ENCODE peak calls at places on chromosomes 7 and 10, in six cellular contexts. P, D, Q, R, Y and U are unnamed samples.

GRCh38 chr10:107529350-107529749 is 364.8 kb upstream of the SORCS1 start:
- DNase-seq in Q (no peak), P (no peak), D (no peak), Y (no peak), R (no peak), U (no peak)

GRCh38 chr7:19413444-19413965 is 268.3 kb upstream of the FERD3L start:
- DNase-seq in R (no peak), Y (peak; percentile 37), P (peak; percentile 60), D (no peak), Q (no peak), U (no peak)

GRCh38 chr7:157654350-157654749 is 317.5 kb downstream of the DNAJB6 start:
- DNase-seq in Q (no peak), D (no peak), R (no peak), P (no peak), Y (no peak), U (no peak)

GRCh38 chr10:131041361-131041916 is 270.1 kb downstream of the TCERG1L start:
- DNase-seq in Q (no peak), P (no peak), D (no peak), Y (no peak), R (no peak), U (no peak)

GRCh38 chr7:108517951-108518350 is 8.0 kb downstream of the PNPLA8 start:
- DNase-seq in R (no peak), Q (no peak), P (no peak), Y (no peak), D (no peak), U (no peak)

GRCh38 chr10:88542522-88542921 is 40.6 kb downstream of the RNLS start:
- DNase-seq in D (no peak), P (peak; percentile 47), Q (no peak), Y (peak; percentile 30), R (no peak), U (no peak)

GRCh38 chr10:71449026-71449425 is 52.3 kb downstream of the CDH23 start:
- DNase-seq in Y (no peak), D (no peak), P (no peak), R (no peak), Q (no peak), U (no peak)

GRCh38 chr7:80770675-80771081 is 132.2 kb downstream of the CD36 start:
- DNase-seq in D (no peak), Q (no peak), Y (peak; percentile 8), P (peak; percentile 50), R (no peak), U (no peak)

GRCh38 chr7:151663382-151664100 is 143.8 kb upstream of the RHEB start:
- DNase-seq in Y (no peak), P (no peak), R (no peak), D (no peak), Q (peak; percentile 75), U (no peak)

GRCh38 chr7:20562461-20562860 is 53.0 kb upstream of the ABCB5 start:
- DNase-seq in Q (no peak), D (peak; percentile 74), Y (no peak), P (peak; percentile 36), R (no peak), U (no peak)

GRCh38 chr7:135510603-135511183 is 791 bp upstream of the CNOT4 start:
- DNase-seq in R (peak; percentile 20), Y (peak; percentile 40), D (no peak), Q (peak; percentile 72), P (no peak), U (no peak)

GRCh38 chr7:35004531-35005096 is 32.7 kb downstream of the DPY19L1 start:
- DNase-seq in R (no peak), P (peak; percentile 29), Q (peak; percentile 20), Y (peak; percentile 48), D (no peak), U (peak; percentile 53)

GRCh38 chr10:122875843-122876492 is 3.4 kb downstream of the FAM24B start:
- DNase-seq in R (no peak), P (no peak), Y (no peak), D (no peak), Q (no peak), U (no peak)

GRCh38 chr7:113015038-113015645 is 71.5 kb downstream of the GPR85 start:
- DNase-seq in P (peak; percentile 18), Q (peak; percentile 66), D (peak; percentile 27), Y (peak; percentile 27), R (peak; percentile 46), U (no peak)

GRCh38 chr10:32953277-32953927 is 4.6 kb downstream of the ITGB1 start:
- DNase-seq in Q (no peak), R (no peak), P (no peak), D (peak; percentile 28), Y (no peak), U (no peak)

GRCh38 chr7:92778972-92779371 is 57.4 kb downstream of the CDK6 start:
- DNase-seq in R (no peak), D (peak; percentile 32), Y (peak; percentile 64), P (peak; percentile 79), Q (peak; percentile 89), U (no peak)

GRCh38 chr10:50651808-50652207 is 28.1 kb upstream of the SGMS1 start:
- DNase-seq in R (no peak), Y (peak; percentile 7), P (no peak), D (no peak), Q (no peak), U (no peak)

GRCh38 chr10:50648935-50649227 is 25.1 kb upstream of the SGMS1 start:
- DNase-seq in R (no peak), Y (no peak), Q (no peak), D (no peak), P (no peak), U (no peak)

GRCh38 chr10:50653758-50654157 is 30.0 kb upstream of the SGMS1 start:
- DNase-seq in D (no peak), P (no peak), Y (no peak), R (no peak), Q (no peak), U (no peak)

GRCh38 chr10:50650481-50650880 is 26.7 kb upstream of the SGMS1 start:
- DNase-seq in Y (no peak), R (no peak), P (no peak), D (no peak), Q (no peak), U (no peak)

DNA sequence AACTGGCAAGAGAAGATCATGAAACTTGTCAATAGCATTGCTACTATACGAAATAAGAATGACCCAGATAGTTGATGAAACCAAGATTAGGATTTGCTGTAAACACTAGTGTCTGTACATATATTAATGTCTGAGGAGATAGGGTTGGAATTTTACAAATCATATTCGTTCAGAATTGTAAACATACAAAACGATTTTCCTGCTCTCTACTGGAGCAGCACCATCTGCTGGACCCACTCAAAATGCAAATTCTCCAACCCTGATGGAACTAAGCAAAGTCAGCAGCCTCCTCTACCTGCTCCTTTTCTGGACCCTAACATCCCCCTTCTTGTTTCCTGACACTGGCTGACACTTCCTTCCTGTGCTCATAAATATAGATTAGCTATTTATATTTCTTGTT is 29.4 kb upstream of the SGMS1 start:
- DNase-seq in Q (peak; percentile 58), P (peak; percentile 23), Y (peak; percentile 28), D (peak; percentile 9), R (peak; percentile 26), U (no peak)
- H3K4me2 ChIP-seq in Q (no peak overlapping the region), P (no peak overlapping the region), Y (no peak overlapping the region), D (no peak overlapping the region), R (no peak overlapping the region), U (no peak overlapping the region)

GRCh38 chr7:63029207-63029522 is 969.5 kb upstream of the ZNF722 start:
- DNase-seq in Q (no peak), P (no peak), Y (no peak), R (no peak), D (no peak), U (no peak)
- H3K9me3 ChIP-seq in Q (no peaks in the 10 kb centered on the region), P (no peaks in the 10 kb centered on the region), Y (peaks cover 26% of the 10 kb centered on the region), R (peaks cover 6% of the 10 kb centered on the region), D (peaks cover 29% of the 10 kb centered on the region), U (no peaks in the 10 kb centered on the region)

GRCh38 chr7:143040209-143040710 is 11.9 kb upstream of the OR6V1 start:
- DNase-seq in Y (no peak), D (no peak), R (peak; percentile 19), Q (no peak), P (no peak), U (no peak)

GRCh38 chr7:143042159-143042820 is 9.9 kb upstream of the OR6V1 start:
- DNase-seq in Y (no peak), Q (peak; percentile 15), D (no peak), P (no peak), R (peak; percentile 16), U (no peak)

GRCh38 chr7:143042821-143043271 is 9.3 kb upstream of the OR6V1 start:
- DNase-seq in D (no peak), P (no peak), R (peak; percentile 58), Y (no peak), Q (peak; percentile 24), U (no peak)

GRCh38 chr7:143043391-143043790 is 8.8 kb upstream of the OR6V1 start:
- DNase-seq in Q (peak; percentile 24), R (no peak), P (no peak), D (no peak), Y (no peak), U (no peak)

DNA sequence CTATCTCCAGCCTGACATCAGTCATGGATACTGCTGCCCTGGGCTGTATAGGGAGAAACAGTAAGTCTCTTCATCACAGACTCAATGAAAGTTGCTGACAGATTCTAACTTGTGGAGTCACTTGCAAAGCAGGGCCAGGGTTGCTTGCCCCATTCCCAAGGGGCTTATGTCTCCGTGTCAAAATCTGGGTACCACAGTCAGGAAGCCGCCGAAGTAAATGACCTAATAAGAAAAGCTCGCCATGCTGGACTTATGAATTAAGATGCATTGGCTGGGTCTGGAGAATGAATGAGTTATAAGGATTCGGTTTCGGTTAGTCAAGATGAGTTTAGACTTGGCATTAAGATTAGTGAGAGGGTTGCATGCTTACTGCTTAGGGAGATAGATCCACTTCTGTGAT is 10.8 kb upstream of the OR6V1 start:
- DNase-seq in Y (no peak), D (no peak), R (no peak), P (no peak), Q (peak; percentile 24), U (no peak)
- H3K4me2 ChIP-seq in Y (no peak overlapping the region), D (no peak overlapping the region), R (no peak overlapping the region), P (no peak overlapping the region), Q (no peak overlapping the region), U (no peak overlapping the region)

DNA sequence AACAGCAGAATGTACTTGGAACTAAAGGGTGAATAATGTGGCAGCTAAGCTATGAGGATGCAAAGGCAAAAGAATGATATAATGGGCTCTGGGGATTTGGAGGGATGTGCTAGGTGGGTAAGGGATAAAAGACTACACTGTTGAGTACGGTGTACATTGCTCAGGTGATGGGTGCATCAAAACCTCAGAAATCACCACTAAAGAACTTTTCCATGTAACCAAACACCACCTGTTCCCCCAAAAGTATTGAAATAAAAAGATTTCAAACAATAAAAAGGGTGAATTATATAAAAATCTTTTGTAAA is 1.6 kb upstream of the CHCHD2 start:
- DNase-seq in R (no peak), Q (no peak), D (no peak), Y (no peak), P (no peak), U (no peak)
- H3K9me3 ChIP-seq in R (no peaks in the 10 kb centered on the region), Q (no peaks in the 10 kb centered on the region), D (no peaks in the 10 kb centered on the region), Y (no peaks in the 10 kb centered on the region), P (no peaks in the 10 kb centered on the region), U (no peaks in the 10 kb centered on the region)

DNA sequence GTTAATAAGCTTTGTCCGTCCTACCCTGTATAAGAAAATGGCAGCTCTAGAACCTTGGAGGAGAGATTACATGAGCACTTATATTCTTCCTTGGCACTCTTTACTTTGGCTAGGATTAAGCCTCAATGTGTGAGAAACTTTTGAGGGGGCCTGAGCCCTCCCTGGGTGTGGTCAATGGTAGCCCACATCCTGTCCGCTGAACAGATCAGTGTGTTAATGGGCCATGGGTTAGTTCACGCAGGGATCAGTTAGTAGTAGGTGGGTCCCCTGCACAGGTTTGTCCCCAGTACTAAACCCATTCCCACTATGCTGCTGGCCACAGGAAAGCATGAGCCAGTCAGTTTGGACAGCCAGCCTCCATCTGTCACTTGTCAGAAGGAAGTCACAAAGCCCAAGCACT is 20.2 kb upstream of the IKZF1 start:
- DNase-seq in Y (no peak), Q (no peak), P (no peak), D (no peak), R (no peak), U (no peak)
- H3K4me2 ChIP-seq in Y (no peak overlapping the region), Q (no peak overlapping the region), P (no peak overlapping the region), D (no peak overlapping the region), R (no peak overlapping the region), U (no peak overlapping the region)

GRCh38 chr7:67438913-67439312 is 442.3 kb downstream of the TYW1 start:
- DNase-seq in P (no peak), D (no peak), Y (no peak), R (no peak), Q (no peak), U (no peak)
- H3K9me3 ChIP-seq in P (no peaks in the 10 kb centered on the region), D (peaks cover 15% of the 10 kb centered on the region), Y (no peaks in the 10 kb centered on the region), R (no peaks in the 10 kb centered on the region), Q (no peaks in the 10 kb centered on the region), U (no peaks in the 10 kb centered on the region)